ENCODE peak calls at places on chromosome 13, in six cellular contexts. Z is KG1, E is epithelial cell of esophagus, X is Right ventricle myocardium superior, P is progenitor cell of endocrine pancreas, D is hepatocyte. J is an unnamed sample.
A peak's percentile ranks its signal among the peaks of the same experiment; 100 is the strongest.

GRCh38 chr13:97627566-97627965 is 193.6 kb downstream of the RAP2A start:
- DNase-seq in X (peak; percentile 70), Z (no peak), P (no peak), D (peak; percentile 63), E (peak; percentile 51), J (peak; percentile 98)

GRCh38 chr13:91203430-91203829 is 144.1 kb upstream of the MIR17HG start:
- DNase-seq in P (no peak), D (no peak), Z (no peak), X (no peak), E (no peak), J (no peak)

GRCh38 chr13:28527629-28528028 is 32.7 kb upstream of the FLT1 start:
- DNase-seq in X (no peak), P (no peak), E (no peak), Z (peak; percentile 61), D (no peak), J (no peak)

GRCh38 chr13:94967183-94968039 is 255.1 kb upstream of the SOX21 start:
- DNase-seq in Z (no peak), X (peak; percentile 33), D (peak; percentile 66), E (peak; percentile 23), P (peak; percentile 37), J (peak; percentile 10)

GRCh38 chr13:66405908-66406802 is 824.0 kb downstream of the PCDH9 start:
- DNase-seq in E (peak; percentile 86), P (no peak), D (peak; percentile 3), X (no peak), Z (no peak), J (peak; percentile 91)

GRCh38 chr13:51585234-51585672 is 991 bp downstream of the WDFY2 start:
- DNase-seq in E (peak; percentile 20), P (no peak), Z (peak; percentile 55), X (no peak), D (no peak), J (peak; percentile 45)

GRCh38 chr13:30301827-30302226 is 5.5 kb downstream of the KATNAL1 start:
- DNase-seq in Z (no peak), X (no peak), D (no peak), E (no peak), P (no peak), J (peak; percentile 29)

GRCh38 chr13:49858183-49858856 is 65.8 kb upstream of the KPNA3 start:
- DNase-seq in D (peak; percentile 71), Z (no peak), E (peak; percentile 96), X (no peak), P (no peak), J (peak; percentile 100)

GRCh38 chr13:41295973-41296372 is 15.1 kb upstream of the NAA16 start:
- DNase-seq in P (no peak), D (no peak), X (no peak), E (no peak), Z (no peak), J (no peak)

GRCh38 chr13:32586022-32586900 is at the start of gene PDS5B:
- DNase-seq in E (peak; percentile 96), P (peak; percentile 94), X (peak; percentile 96), D (peak; percentile 97), Z (peak; percentile 88), J (peak; percentile 95)

GRCh38 chr13:113273856-113274590 is 23.0 kb upstream of the LAMP1 start:
- DNase-seq in E (peak; percentile 87), P (no peak), Z (no peak), X (peak; percentile 60), D (peak; percentile 76), J (peak; percentile 92)

GRCh38 chr13:91313103-91313502 is 34.4 kb upstream of the MIR17HG start:
- DNase-seq in X (no peak), E (peak; percentile 2), D (peak; percentile 20), Z (no peak), P (no peak), J (peak; percentile 3)

GRCh38 chr13:41944229-41944628 is 16.7 kb downstream of the VWA8 start:
- DNase-seq in P (no peak), X (no peak), Z (no peak), D (no peak), E (no peak), J (peak; percentile 53)

GRCh38 chr13:70844391-70845108 is 736.3 kb upstream of the KLHL1 start:
- DNase-seq in E (no peak), D (no peak), P (no peak), X (no peak), Z (no peak), J (no peak)

GRCh38 chr13:113547248-113547971 is 37.1 kb upstream of the TFDP1 start:
- DNase-seq in X (no peak), D (no peak), E (no peak), Z (no peak), P (no peak), J (peak; percentile 34)

GRCh38 chr13:68745517-68745916 is 1362.1 kb upstream of the ATXN8OS start:
- DNase-seq in P (no peak), E (no peak), X (no peak), Z (no peak), D (no peak), J (no peak)

GRCh38 chr13:104006625-104007061 is 940.4 kb upstream of the SLC10A2 start:
- DNase-seq in D (no peak), P (no peak), E (peak; percentile 40), X (no peak), Z (no peak), J (peak; percentile 61)

GRCh38 chr13:48411281-48412099 is 1.4 kb downstream of the LPAR6 start:
- DNase-seq in Z (no peak), E (no peak), D (peak; percentile 7), X (no peak), P (no peak), J (no peak)

GRCh38 chr13:21399741-21400140 is 59.4 kb downstream of the ZDHHC20 start:
- DNase-seq in E (no peak), Z (no peak), P (no peak), D (no peak), X (no peak), J (peak; percentile 16)

GRCh38 chr13:48426052-48426451 is 13.1 kb upstream of the LPAR6 start:
- DNase-seq in X (no peak), Z (no peak), P (no peak), E (no peak), D (no peak), J (no peak)

GRCh38 chr13:110819203-110820014 is 95.5 kb downstream of the ANKRD10 start:
- DNase-seq in X (peak; percentile 88), Z (peak; percentile 56), D (peak; percentile 81), E (peak; percentile 67), P (peak; percentile 75), J (peak; percentile 55)